ENCODE peak calls at places on chromosomes 2 and 18, in four cellular contexts. U is WTC11, Q is K562, L is GM12878. M is an unnamed sample.

GRCh38 chr18:6728809-6729246 is 688 bp upstream of the ARHGAP28 start:
- DNase-seq in U (no peak), Q (peak), L (no peak), M (no peak)

GRCh38 chr2:9256570-9257043 is 50.0 kb downstream of the ASAP2 start:
- DNase-seq in U (no peak), Q (no peak), L (no peak), M (peak)

GRCh38 chr2:9752441-9753275 is 90.6 kb upstream of the TAF1B start:
- DNase-seq in U (no peak), Q (peak), L (no peak), M (no peak)

GRCh38 chr2:199992296-199992695 is 36.9 kb downstream of the MAIP1 start:
- DNase-seq in U (no peak), Q (no peak), L (no peak), M (no peak)

GRCh38 chr2:69192176-69192945 is 179.4 kb downstream of the ANTXR1 start:
- DNase-seq in U (no peak), Q (no peak), L (no peak), M (no peak)

GRCh38 chr2:152407204-152407721 is 72.3 kb downstream of the FMNL2 start:
- DNase-seq in U (peak), Q (peak), L (peak), M (peak)

GRCh38 chr2:190887089-190887488 is 6.5 kb downstream of the GLS start:
- DNase-seq in U (no peak), Q (no peak), L (peak), M (no peak)

GRCh38 chr2:43942001-43942400 is 53.8 kb downstream of the LRPPRC start:
- DNase-seq in U (no peak), Q (no peak), L (no peak), M (no peak)

GRCh38 chr18:26756556-26756955 is 109.0 kb downstream of the AQP4 start:
- DNase-seq in U (no peak), Q (no peak), L (no peak), M (peak)

GRCh38 chr2:42513252-42513918 is 19.6 kb upstream of the KCNG3 start:
- DNase-seq in U (peak), Q (peak), L (no peak), M (peak)

GRCh38 chr2:67782443-67782842 is 280.4 kb downstream of the C1D start:
- DNase-seq in U (no peak), Q (no peak), L (no peak), M (no peak)

GRCh38 chr2:224646242-224646846 is 61.2 kb upstream of the CUL3 start:
- DNase-seq in U (peak), Q (peak), L (no peak), M (peak)

GRCh38 chr2:164109006-164109405 is 373.2 kb upstream of the FIGN start:
- DNase-seq in U (no peak), Q (no peak), L (no peak), M (no peak)

GRCh38 chr2:230939066-230939591 is 14.1 kb upstream of the GPR55 start:
- DNase-seq in U (no peak), Q (no peak), L (no peak), M (no peak)
- TF ChIP-seq USF2 in U (no peak), Q (no peak), L (no peak), M (no peak)

GRCh38 chr2:217858519-217859466 is 144.0 kb downstream of the TNS1 start:
- DNase-seq in U (no peak), Q (no peak), L (no peak), M (peak)
- TF ChIP-seq USF1 in U (no peak), Q (no peak), L (no peak), M (no peak)

GRCh38 chr2:128300151-128300550 is 18.5 kb downstream of the HS6ST1 start:
- DNase-seq in U (no peak), Q (no peak), L (no peak), M (no peak)

GRCh38 chr2:128299628-128300027 is 19.0 kb downstream of the HS6ST1 start:
- DNase-seq in U (no peak), Q (no peak), L (no peak), M (peak)

GRCh38 chr2:128301501-128301966 is 17.1 kb downstream of the HS6ST1 start:
- DNase-seq in U (no peak), Q (no peak), L (no peak), M (no peak)

GRCh38 chr2:128301021-128301420 is 17.6 kb downstream of the HS6ST1 start:
- DNase-seq in U (no peak), Q (no peak), L (no peak), M (no peak)

GRCh38 chr2:128300621-128301020 is 18.0 kb downstream of the HS6ST1 start:
- DNase-seq in U (no peak), Q (no peak), L (no peak), M (no peak)
- TF ChIP-seq USF2 in U (no peak), Q (no peak), L (no peak), M (no peak)

GRCh38 chr2:239944706-239945551 is 80.2 kb downstream of the NDUFA10 start:
- DNase-seq in U (no peak), Q (no peak), L (no peak), M (no peak)
- TF ChIP-seq USF1 in U (no peak), Q (no peak), L (no peak), M (no peak)